ENCODE peak calls at places on chromosomes 5 and 9, in eight cellular contexts. Q is aorta, G is A172, L is DMS53, D is mesenteric fat pad, W is G401, M is activated T-helper 1 cell treated with Interleukin-2 at 50 U/mL for 16 hours, J is H7. Z is an unnamed sample.

GRCh38 chr9:79489241-79490000 is 82.3 kb upstream of the TLE4 start:
- DNase-seq in Q (no peak), G (peak; percentile 92), L (peak; percentile 93), D (no peak), W (peak; percentile 61), M (no peak), J (no peak), Z (no peak)

GRCh38 chr5:99187611-99188010 is 258.8 kb upstream of the CHD1 start:
- DNase-seq in Q (no peak), G (peak; percentile 88), L (no peak), D (no peak), W (no peak), M (no peak), J (no peak), Z (no peak)

GRCh38 chr9:94676446-94677148 is 37.3 kb upstream of the FBP1 start:
- DNase-seq in Q (no peak), G (peak; percentile 13), L (no peak), D (no peak), W (no peak), M (no peak), J (no peak), Z (no peak)

GRCh38 chr9:17802249-17802857 is 223.5 kb downstream of the SH3GL2 start:
- DNase-seq in Q (no peak), G (no peak), L (peak; percentile 39), D (no peak), W (peak; percentile 71), M (no peak), J (no peak), Z (no peak)

GRCh38 chr9:91949946-91950664 is at the start of gene ROR2:
- DNase-seq in Q (peak; percentile 59), G (no peak), L (peak; percentile 66), D (no peak), W (no peak), M (peak; percentile 14), J (peak; percentile 97), Z (peak; percentile 28)

GRCh38 chr9:5326893-5327548 is 12.7 kb downstream of the RLN1 start:
- DNase-seq in Q (no peak), G (no peak), L (peak; percentile 90), D (no peak), W (no peak), M (no peak), J (peak; percentile 45), Z (no peak)

GRCh38 chr9:127796225-127796813 is 6.4 kb upstream of the FPGS start:
- DNase-seq in Q (peak; percentile 59), G (peak; percentile 60), L (peak; percentile 49), D (no peak), W (no peak), M (no peak), J (no peak), Z (no peak)

GRCh38 chr9:7320139-7320538 is 479.4 kb downstream of the DMAC1 start:
- DNase-seq in Q (no peak), G (peak; percentile 95), L (peak; percentile 92), D (no peak), W (no peak), M (no peak), J (no peak), Z (no peak)

GRCh38 chr9:104386425-104387069 is 117.5 kb upstream of the OR13F1 start:
- DNase-seq in Q (no peak), G (peak; percentile 64), L (peak; percentile 71), D (no peak), W (peak; percentile 39), M (no peak), J (peak; percentile 43), Z (no peak)

GRCh38 chr5:40396312-40396711 is 283.4 kb upstream of the PTGER4 start:
- DNase-seq in Q (no peak), G (no peak), L (peak; percentile 55), D (no peak), W (no peak), M (no peak), J (no peak), Z (no peak)

GRCh38 chr5:95621839-95622629 is 2.1 kb downstream of the GPR150 start:
- DNase-seq in Q (no peak), G (no peak), L (no peak), D (no peak), W (peak; percentile 34), M (peak; percentile 3), J (no peak), Z (no peak)